ENCODE peak calls at places on chromosomes 5 and 9, in nine cellular contexts. One of them, this sample, is unnamed.

GRCh38 chr5:163458778-163459405 is 1.0 kb downstream of the NUDCD2 start:
- DNase-seq in IMR-90: no peak
- DNase-seq in CD8-positive, alpha-beta T cell: no peak
- DNase-seq in spleen: no peak
- DNase-seq in CD4-positive, alpha-beta T cell: no peak
- DNase-seq in tibial artery: no peak
- DNase-seq in sigmoid colon: no peak
- DNase-seq in aorta: no peak
- DNase-seq in effector memory CD4-positive, alpha-beta T cell: no peak
- DNase-seq in this sample: no peak

GRCh38 chr5:56700711-56701110 is 114.6 kb upstream of the MAP3K1 start:
- DNase-seq in IMR-90: no peak
- DNase-seq in effector memory CD4-positive, alpha-beta T cell: no peak
- DNase-seq in spleen: no peak
- DNase-seq in aorta: no peak
- DNase-seq in CD8-positive, alpha-beta T cell: no peak
- DNase-seq in tibial artery: no peak
- DNase-seq in sigmoid colon: no peak
- DNase-seq in CD4-positive, alpha-beta T cell: no peak
- DNase-seq in this sample: no peak

GRCh38 chr9:113152699-113153098 is 1.9 kb downstream of the SLC31A2 start:
- DNase-seq in spleen: no peak
- DNase-seq in CD4-positive, alpha-beta T cell: no peak
- DNase-seq in IMR-90: no peak
- DNase-seq in tibial artery: no peak
- DNase-seq in sigmoid colon: no peak
- DNase-seq in CD8-positive, alpha-beta T cell: no peak
- DNase-seq in effector memory CD4-positive, alpha-beta T cell: no peak
- DNase-seq in aorta: no peak
- DNase-seq in this sample: no peak

GRCh38 chr5:1537166-1538154 is 13.7 kb upstream of the LPCAT1 start:
- DNase-seq in CD8-positive, alpha-beta T cell: no peak
- DNase-seq in effector memory CD4-positive, alpha-beta T cell: no peak
- DNase-seq in spleen: peak; percentile 71
- DNase-seq in IMR-90: no peak
- DNase-seq in sigmoid colon: peak; percentile 32
- DNase-seq in tibial artery: no peak
- DNase-seq in CD4-positive, alpha-beta T cell: peak; percentile 16
- DNase-seq in aorta: peak; percentile 42
- DNase-seq in this sample: no peak

GRCh38 chr5:143679777-143680176 is 132.2 kb upstream of the HMHB1 start:
- DNase-seq in IMR-90: peak; percentile 56
- DNase-seq in CD4-positive, alpha-beta T cell: no peak
- DNase-seq in effector memory CD4-positive, alpha-beta T cell: no peak
- DNase-seq in spleen: no peak
- DNase-seq in tibial artery: no peak
- DNase-seq in CD8-positive, alpha-beta T cell: no peak
- DNase-seq in aorta: no peak
- DNase-seq in sigmoid colon: no peak
- DNase-seq in this sample: no peak

GRCh38 chr5:83924171-83924570 is 203.5 kb upstream of the HAPLN1 start:
- DNase-seq in spleen: no peak
- DNase-seq in sigmoid colon: no peak
- DNase-seq in CD4-positive, alpha-beta T cell: no peak
- DNase-seq in IMR-90: peak; percentile 59
- DNase-seq in tibial artery: no peak
- DNase-seq in CD8-positive, alpha-beta T cell: no peak
- DNase-seq in aorta: no peak
- DNase-seq in effector memory CD4-positive, alpha-beta T cell: no peak
- DNase-seq in this sample: no peak

GRCh38 chr5:156326718-156327259 is at the start of gene SGCD:
- DNase-seq in spleen: no peak
- DNase-seq in CD8-positive, alpha-beta T cell: no peak
- DNase-seq in effector memory CD4-positive, alpha-beta T cell: no peak
- DNase-seq in IMR-90: peak; percentile 90
- DNase-seq in CD4-positive, alpha-beta T cell: no peak
- DNase-seq in aorta: peak; percentile 94
- DNase-seq in sigmoid colon: peak; percentile 86
- DNase-seq in tibial artery: peak; percentile 60
- DNase-seq in this sample: no peak

GRCh38 chr5:14202462-14202861 is 59.3 kb downstream of the TRIO start:
- DNase-seq in tibial artery: no peak
- DNase-seq in sigmoid colon: no peak
- DNase-seq in aorta: no peak
- DNase-seq in CD4-positive, alpha-beta T cell: no peak
- DNase-seq in spleen: no peak
- DNase-seq in effector memory CD4-positive, alpha-beta T cell: no peak
- DNase-seq in IMR-90: no peak
- DNase-seq in CD8-positive, alpha-beta T cell: no peak
- DNase-seq in this sample: no peak

GRCh38 chr9:111037744-111038335 is 430 bp downstream of the LPAR1 start:
- DNase-seq in effector memory CD4-positive, alpha-beta T cell: no peak
- DNase-seq in aorta: peak; percentile 84
- DNase-seq in sigmoid colon: peak; percentile 76
- DNase-seq in spleen: peak; percentile 83
- DNase-seq in CD4-positive, alpha-beta T cell: no peak
- DNase-seq in tibial artery: peak; percentile 25
- DNase-seq in CD8-positive, alpha-beta T cell: no peak
- DNase-seq in IMR-90: peak; percentile 27
- DNase-seq in this sample: no peak

DNA sequence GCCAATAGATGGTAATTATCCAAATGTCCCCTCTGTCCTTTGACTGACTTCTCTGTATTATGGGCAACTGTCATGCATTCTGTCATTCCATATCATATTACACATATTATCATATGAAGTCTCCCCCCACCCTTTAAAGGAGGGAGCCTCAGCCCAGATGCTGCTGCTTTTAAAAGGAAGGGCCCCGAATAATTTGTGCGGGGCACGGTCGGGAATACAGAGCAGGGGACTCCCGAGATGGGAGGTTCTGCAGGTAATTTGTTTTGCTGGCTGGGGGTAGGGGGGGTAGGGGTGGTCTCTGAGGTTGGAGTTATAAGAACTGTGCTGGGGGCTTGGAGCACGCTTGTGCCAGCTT is 10.1 kb upstream of the LHX2 start:
- DNase-seq in IMR-90: no peak
- DNase-seq in effector memory CD4-positive, alpha-beta T cell: no peak
- DNase-seq in CD4-positive, alpha-beta T cell: no peak
- DNase-seq in sigmoid colon: no peak
- DNase-seq in spleen: peak; percentile 13
- DNase-seq in tibial artery: no peak
- DNase-seq in CD8-positive, alpha-beta T cell: no peak
- DNase-seq in aorta: no peak
- DNase-seq in this sample: no peak
- H3K27me3 ChIP-seq in IMR-90: peaks cover 94% of the 10 kb centered on the region
- H3K27me3 ChIP-seq in effector memory CD4-positive, alpha-beta T cell: peaks cover 57% of the 10 kb centered on the region
- H3K27me3 ChIP-seq in CD4-positive, alpha-beta T cell: peaks cover 91% of the 10 kb centered on the region
- H3K27me3 ChIP-seq in sigmoid colon: peaks cover 95% of the 10 kb centered on the region
- H3K27me3 ChIP-seq in spleen: peaks cover 97% of the 10 kb centered on the region
- H3K27me3 ChIP-seq in tibial artery: peaks cover 96% of the 10 kb centered on the region
- H3K27me3 ChIP-seq in CD8-positive, alpha-beta T cell: peaks cover 53% of the 10 kb centered on the region
- H3K27me3 ChIP-seq in aorta: no peaks in the 10 kb centered on the region
- H3K27me3 ChIP-seq in this sample: peaks cover 52% of the 10 kb centered on the region

DNA sequence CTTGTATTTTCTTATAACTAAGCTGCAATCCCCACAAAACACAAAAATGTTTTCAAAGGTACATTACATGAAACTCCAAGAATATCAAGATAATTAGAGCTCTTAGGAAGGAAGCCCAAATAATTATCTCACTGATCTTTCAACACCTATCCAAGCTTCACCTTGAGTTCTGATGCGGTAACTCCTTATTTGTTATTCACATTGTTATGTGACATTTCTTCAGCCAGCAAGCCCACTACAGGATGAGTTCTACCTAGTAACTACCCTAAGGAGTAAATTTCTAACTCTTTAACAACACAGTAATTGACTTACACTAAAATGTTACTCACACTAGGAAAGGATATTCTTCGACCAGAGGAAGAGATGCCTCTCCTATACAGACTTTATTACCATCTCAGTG is 9.9 kb downstream of the NR6A1 start:
- DNase-seq in CD4-positive, alpha-beta T cell: no peak
- DNase-seq in effector memory CD4-positive, alpha-beta T cell: no peak
- DNase-seq in sigmoid colon: no peak
- DNase-seq in IMR-90: no peak
- DNase-seq in CD8-positive, alpha-beta T cell: no peak
- DNase-seq in tibial artery: no peak
- DNase-seq in aorta: no peak
- DNase-seq in spleen: no peak
- DNase-seq in this sample: no peak
- H3K27me3 ChIP-seq in CD4-positive, alpha-beta T cell: peaks cover 70% of the 10 kb centered on the region
- H3K27me3 ChIP-seq in effector memory CD4-positive, alpha-beta T cell: peaks cover 6% of the 10 kb centered on the region
- H3K27me3 ChIP-seq in sigmoid colon: peaks cover 95% of the 10 kb centered on the region
- H3K27me3 ChIP-seq in IMR-90: peaks cover 69% of the 10 kb centered on the region
- H3K27me3 ChIP-seq in CD8-positive, alpha-beta T cell: peaks cover 10% of the 10 kb centered on the region
- H3K27me3 ChIP-seq in tibial artery: peaks cover 67% of the 10 kb centered on the region
- H3K27me3 ChIP-seq in aorta: no peaks in the 10 kb centered on the region
- H3K27me3 ChIP-seq in spleen: peaks cover 21% of the 10 kb centered on the region
- H3K27me3 ChIP-seq in this sample: peaks cover 56% of the 10 kb centered on the region

DNA sequence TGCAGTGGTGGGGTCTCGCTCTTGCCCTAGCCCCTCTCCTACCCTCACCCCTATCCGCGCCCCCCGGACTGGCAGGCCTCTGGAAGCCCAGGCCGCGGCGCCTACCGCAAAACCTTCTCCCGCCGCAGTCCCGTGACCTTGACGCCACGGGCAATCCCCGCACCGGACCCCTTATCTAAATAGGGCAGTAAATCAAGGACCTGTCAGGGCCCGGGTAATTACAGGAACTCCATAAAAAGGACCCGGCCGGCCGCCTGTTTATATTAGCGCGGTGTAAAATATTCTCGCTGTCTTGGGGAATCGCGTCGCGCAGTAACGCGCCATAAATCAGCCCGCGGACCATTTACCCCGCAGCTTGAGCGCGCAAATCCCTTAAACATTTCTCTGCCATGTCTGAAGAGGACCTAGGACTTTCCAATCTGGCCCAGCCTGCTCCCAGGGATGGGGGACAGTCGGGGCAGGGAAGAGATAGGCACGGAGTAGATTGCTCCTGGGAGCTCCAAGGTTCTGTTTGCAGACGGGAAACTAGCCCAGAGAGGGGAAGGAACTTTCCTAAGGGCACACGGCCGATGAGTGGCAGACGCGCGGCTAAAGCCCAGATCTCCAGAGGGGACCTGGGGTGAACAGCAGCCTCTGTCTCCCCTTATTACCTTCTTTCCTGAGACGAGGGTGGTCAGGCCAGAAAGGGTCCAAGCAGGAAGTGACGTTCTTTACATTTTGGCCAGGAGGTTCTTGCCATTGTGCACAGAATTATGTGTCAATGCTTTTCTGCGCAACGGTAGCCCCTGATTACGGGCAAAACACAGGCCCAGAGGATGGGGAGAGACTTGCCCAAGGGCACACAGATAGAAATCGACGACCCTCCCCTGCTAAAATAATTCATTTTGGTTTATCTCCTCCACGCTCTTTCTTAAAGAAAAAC is 4.8 kb upstream of the HAND1 start:
- DNase-seq in sigmoid colon: peak; percentile 89
- DNase-seq in CD8-positive, alpha-beta T cell: no peak
- DNase-seq in tibial artery: no peak
- DNase-seq in spleen: peak; percentile 68
- DNase-seq in CD4-positive, alpha-beta T cell: no peak
- DNase-seq in effector memory CD4-positive, alpha-beta T cell: no peak
- DNase-seq in aorta: no peak
- DNase-seq in IMR-90: no peak
- DNase-seq in this sample: no peak
- H3K27me3 ChIP-seq in sigmoid colon: peaks cover 62% of the 10 kb centered on the region
- H3K27me3 ChIP-seq in CD8-positive, alpha-beta T cell: peaks cover 62% of the 10 kb centered on the region
- H3K27me3 ChIP-seq in tibial artery: peaks cover 100% of the 10 kb centered on the region
- H3K27me3 ChIP-seq in spleen: peaks cover 100% of the 10 kb centered on the region
- H3K27me3 ChIP-seq in CD4-positive, alpha-beta T cell: peaks cover 100% of the 10 kb centered on the region
- H3K27me3 ChIP-seq in effector memory CD4-positive, alpha-beta T cell: peaks cover 88% of the 10 kb centered on the region
- H3K27me3 ChIP-seq in aorta: no peaks in the 10 kb centered on the region
- H3K27me3 ChIP-seq in IMR-90: peaks cover 94% of the 10 kb centered on the region
- H3K27me3 ChIP-seq in this sample: peaks cover 68% of the 10 kb centered on the region

DNA sequence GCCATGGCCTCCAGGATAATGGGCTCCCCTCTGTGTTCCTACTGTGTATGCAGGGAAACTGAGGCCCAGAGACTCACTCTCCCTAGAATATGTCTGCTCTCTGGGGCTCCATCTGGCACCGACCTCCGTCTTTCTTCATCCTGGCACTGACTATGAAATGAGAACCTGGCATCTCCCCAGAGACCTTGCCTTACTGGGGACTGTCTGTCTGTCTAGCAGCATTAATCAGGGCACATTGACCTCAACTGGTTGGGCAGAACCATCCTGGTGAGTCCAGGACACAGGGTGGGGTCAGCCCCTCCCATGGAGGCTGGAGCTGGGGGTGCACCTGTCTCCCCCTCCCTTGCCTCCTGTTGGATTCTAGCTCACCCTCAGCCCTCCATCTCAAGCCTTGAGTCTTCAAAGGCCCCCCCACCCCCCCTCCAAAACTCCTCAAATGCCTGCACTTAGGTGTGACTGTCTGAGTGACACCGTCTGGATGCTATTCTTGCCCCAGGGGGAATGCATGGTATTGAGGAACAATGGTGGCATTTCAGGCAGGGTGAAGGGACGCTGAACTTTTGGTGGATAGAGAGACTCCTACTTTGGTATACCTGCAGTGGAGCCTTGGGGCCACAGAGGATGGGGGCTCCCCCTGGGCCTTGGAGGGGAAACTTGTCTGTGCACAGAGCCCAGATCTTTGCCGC is 12.8 kb upstream of the PITX1 start:
- DNase-seq in aorta: no peak
- DNase-seq in tibial artery: no peak
- DNase-seq in CD4-positive, alpha-beta T cell: no peak
- DNase-seq in sigmoid colon: no peak
- DNase-seq in effector memory CD4-positive, alpha-beta T cell: no peak
- DNase-seq in CD8-positive, alpha-beta T cell: no peak
- DNase-seq in IMR-90: no peak
- DNase-seq in spleen: no peak
- DNase-seq in this sample: no peak
- H3K27me3 ChIP-seq in aorta: no peaks in the 10 kb centered on the region
- H3K27me3 ChIP-seq in tibial artery: peaks cover 21% of the 10 kb centered on the region
- H3K27me3 ChIP-seq in CD4-positive, alpha-beta T cell: peaks cover 74% of the 10 kb centered on the region
- H3K27me3 ChIP-seq in sigmoid colon: peaks cover 90% of the 10 kb centered on the region
- H3K27me3 ChIP-seq in effector memory CD4-positive, alpha-beta T cell: no peaks in the 10 kb centered on the region
- H3K27me3 ChIP-seq in CD8-positive, alpha-beta T cell: peaks cover 5% of the 10 kb centered on the region
- H3K27me3 ChIP-seq in IMR-90: peaks cover 40% of the 10 kb centered on the region
- H3K27me3 ChIP-seq in spleen: peaks cover 97% of the 10 kb centered on the region
- H3K27me3 ChIP-seq in this sample: peaks cover 15% of the 10 kb centered on the region

DNA sequence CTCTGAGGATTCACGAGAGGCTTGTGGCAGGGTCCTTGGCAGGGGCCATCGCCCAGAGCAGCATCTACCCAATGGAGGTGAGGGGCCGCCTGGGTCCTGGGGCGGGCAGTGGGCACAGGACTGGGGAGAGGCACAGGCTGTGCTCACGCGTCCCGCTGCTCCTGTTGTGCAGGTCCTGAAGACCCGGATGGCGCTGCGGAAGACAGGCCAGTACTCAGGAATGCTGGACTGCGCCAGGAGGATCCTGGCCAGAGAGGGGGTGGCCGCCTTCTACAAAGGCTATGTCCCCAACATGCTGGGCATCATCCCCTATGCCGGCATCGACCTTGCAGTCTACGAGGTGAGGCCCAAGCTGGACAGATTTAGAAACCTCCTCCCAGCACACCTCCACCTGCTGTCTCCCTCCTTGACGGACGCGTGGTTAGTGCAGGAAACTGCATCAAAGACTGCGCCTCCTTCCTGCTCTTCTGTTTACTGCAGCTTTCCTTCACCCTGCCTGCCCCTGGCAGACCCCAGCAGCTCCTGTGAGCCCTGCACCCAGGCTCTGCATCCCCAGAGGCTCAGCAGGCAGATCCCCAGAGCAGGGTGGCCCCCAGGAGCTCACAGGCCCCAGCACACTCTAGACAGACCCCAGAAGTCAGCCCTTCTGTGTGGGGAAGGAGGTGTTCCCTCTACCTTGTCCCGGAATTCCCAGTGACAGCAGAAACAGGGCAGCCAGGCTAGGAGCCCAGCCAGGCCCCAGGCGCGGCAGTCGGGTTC is 21.2 kb downstream of the PTGES2 start:
- DNase-seq in sigmoid colon: peak; percentile 59
- DNase-seq in IMR-90: no peak
- DNase-seq in tibial artery: no peak
- DNase-seq in CD8-positive, alpha-beta T cell: no peak
- DNase-seq in CD4-positive, alpha-beta T cell: no peak
- DNase-seq in aorta: peak; percentile 71
- DNase-seq in effector memory CD4-positive, alpha-beta T cell: no peak
- DNase-seq in spleen: peak; percentile 67
- DNase-seq in this sample: no peak
- H3K27me3 ChIP-seq in sigmoid colon: no peaks in the 10 kb centered on the region
- H3K27me3 ChIP-seq in IMR-90: no peaks in the 10 kb centered on the region
- H3K27me3 ChIP-seq in tibial artery: no peaks in the 10 kb centered on the region
- H3K27me3 ChIP-seq in CD8-positive, alpha-beta T cell: no peaks in the 10 kb centered on the region
- H3K27me3 ChIP-seq in CD4-positive, alpha-beta T cell: no peaks in the 10 kb centered on the region
- H3K27me3 ChIP-seq in aorta: no peaks in the 10 kb centered on the region
- H3K27me3 ChIP-seq in effector memory CD4-positive, alpha-beta T cell: no peaks in the 10 kb centered on the region
- H3K27me3 ChIP-seq in spleen: no peaks in the 10 kb centered on the region
- H3K27me3 ChIP-seq in this sample: no peaks in the 10 kb centered on the region

This sample was measured in CD4-positive, CD25-positive, alpha-beta regulatory T cell.